ENCODE peak calls at places on chromosomes 4 and X, in four cellular contexts. One of them, this sample, is unnamed.
A peak's percentile ranks its signal among the peaks of the same experiment; 100 is the strongest.

GRCh38 chr4:137611998-137612700 is 79.9 kb upstream of the PCDH18 start:
- DNase-seq in GM13977: no peak
- DNase-seq in OCI-LY7: no peak
- DNase-seq in fibroblast of the aortic adventitia: peak; percentile 17
- DNase-seq in this sample: no peak

GRCh38 chr4:94843222-94843621 is 85.5 kb downstream of the BMPR1B start:
- DNase-seq in GM13977: no peak
- DNase-seq in OCI-LY7: peak; percentile 3
- DNase-seq in fibroblast of the aortic adventitia: no peak
- DNase-seq in this sample: no peak

GRCh38 chr4:47639531-47639930 is 154.5 kb downstream of the ATP10D start:
- DNase-seq in GM13977: no peak
- DNase-seq in OCI-LY7: no peak
- DNase-seq in fibroblast of the aortic adventitia: no peak
- DNase-seq in this sample: peak; percentile 65

GRCh38 chrX:47321386-47321785 is 49.0 kb upstream of the ZNF157 start:
- DNase-seq in GM13977: no peak
- DNase-seq in OCI-LY7: no peak
- DNase-seq in fibroblast of the aortic adventitia: peak; percentile 42
- DNase-seq in this sample: peak; percentile 43

GRCh38 chrX:41442824-41443560 is 4.2 kb upstream of the NYX start:
- DNase-seq in GM13977: no peak
- DNase-seq in OCI-LY7: peak; percentile 37
- DNase-seq in fibroblast of the aortic adventitia: no peak
- DNase-seq in this sample: no peak

GRCh38 chrX:124719060-124719459 is 372.7 kb downstream of the SH2D1A start:
- DNase-seq in GM13977: no peak
- DNase-seq in OCI-LY7: no peak
- DNase-seq in fibroblast of the aortic adventitia: no peak
- DNase-seq in this sample: no peak

GRCh38 chr4:156764846-156765245 is 206.8 kb downstream of the PDGFC start:
- DNase-seq in GM13977: no peak
- DNase-seq in OCI-LY7: no peak
- DNase-seq in fibroblast of the aortic adventitia: no peak
- DNase-seq in this sample: no peak

GRCh38 chrX:68989865-68990606 is 161.2 kb downstream of the EFNB1 start:
- DNase-seq in GM13977: no peak
- DNase-seq in OCI-LY7: no peak
- DNase-seq in fibroblast of the aortic adventitia: peak; percentile 88
- DNase-seq in this sample: peak; percentile 82

GRCh38 chr4:129233691-129234090 is 137.7 kb downstream of the C4orf33 start:
- DNase-seq in GM13977: no peak
- DNase-seq in OCI-LY7: no peak
- DNase-seq in fibroblast of the aortic adventitia: no peak
- DNase-seq in this sample: no peak

GRCh38 chr4:54658321-54659093 is 750 bp downstream of the KIT start:
- DNase-seq in GM13977: peak; percentile 43
- DNase-seq in OCI-LY7: no peak
- DNase-seq in fibroblast of the aortic adventitia: peak; percentile 7
- DNase-seq in this sample: peak; percentile 36

GRCh38 chr4:4308800-4309441 is 18.9 kb downstream of the ZBTB49 start:
- DNase-seq in GM13977: no peak
- DNase-seq in OCI-LY7: no peak
- DNase-seq in fibroblast of the aortic adventitia: no peak
- DNase-seq in this sample: peak; percentile 81

GRCh38 chr4:139188648-139189416 is 11.8 kb upstream of the ELF2 start:
- DNase-seq in GM13977: no peak
- DNase-seq in OCI-LY7: no peak
- DNase-seq in fibroblast of the aortic adventitia: no peak
- DNase-seq in this sample: no peak

GRCh38 chrX:25049347-25049746 is 33.6 kb upstream of the ARX start:
- DNase-seq in GM13977: no peak
- DNase-seq in OCI-LY7: no peak
- DNase-seq in fibroblast of the aortic adventitia: peak; percentile 9
- DNase-seq in this sample: no peak

GRCh38 chr4:96120206-96120605 is 280.3 kb downstream of the PDHA2 start:
- DNase-seq in GM13977: no peak
- DNase-seq in OCI-LY7: no peak
- DNase-seq in fibroblast of the aortic adventitia: no peak
- DNase-seq in this sample: no peak

GRCh38 chr4:121156822-121157769 is 7.0 kb downstream of the TNIP3 start:
- DNase-seq in GM13977: no peak
- DNase-seq in OCI-LY7: no peak
- DNase-seq in fibroblast of the aortic adventitia: peak; percentile 24
- DNase-seq in this sample: peak; percentile 15

GRCh38 chr4:24764305-24764704 is 31.1 kb upstream of the SOD3 start:
- DNase-seq in GM13977: no peak
- DNase-seq in OCI-LY7: no peak
- DNase-seq in fibroblast of the aortic adventitia: no peak
- DNase-seq in this sample: peak; percentile 36

GRCh38 chr4:138087181-138087714 is 154.9 kb downstream of the SLC7A11 start:
- DNase-seq in GM13977: no peak
- DNase-seq in OCI-LY7: no peak
- DNase-seq in fibroblast of the aortic adventitia: no peak
- DNase-seq in this sample: no peak

GRCh38 chr4:53854991-53855885 is 209.2 kb downstream of the CHIC2 start:
- DNase-seq in GM13977: no peak
- DNase-seq in OCI-LY7: peak; percentile 73
- DNase-seq in fibroblast of the aortic adventitia: peak; percentile 88
- DNase-seq in this sample: peak; percentile 60

GRCh38 chr4:79253930-79254329 is 71.9 kb downstream of the NAA11 start:
- DNase-seq in GM13977: no peak
- DNase-seq in OCI-LY7: no peak
- DNase-seq in fibroblast of the aortic adventitia: no peak
- DNase-seq in this sample: no peak

GRCh38 chrX:71178908-71179307 is 34.3 kb downstream of the NLGN3 start:
- DNase-seq in GM13977: peak; percentile 64
- DNase-seq in OCI-LY7: peak; percentile 64
- DNase-seq in fibroblast of the aortic adventitia: peak; percentile 83
- DNase-seq in this sample: peak; percentile 69

GRCh38 chr4:1870578-1871443 is at the start of gene NSD2:
- DNase-seq in GM13977: peak; percentile 99
- DNase-seq in OCI-LY7: peak; percentile 94
- DNase-seq in fibroblast of the aortic adventitia: peak; percentile 81
- DNase-seq in this sample: peak; percentile 87

GRCh38 chr4:7507381-7507780 is 72.7 kb upstream of the PSAPL1 start:
- DNase-seq in GM13977: no peak
- DNase-seq in OCI-LY7: no peak
- DNase-seq in fibroblast of the aortic adventitia: no peak
- DNase-seq in this sample: no peak

DNA sequence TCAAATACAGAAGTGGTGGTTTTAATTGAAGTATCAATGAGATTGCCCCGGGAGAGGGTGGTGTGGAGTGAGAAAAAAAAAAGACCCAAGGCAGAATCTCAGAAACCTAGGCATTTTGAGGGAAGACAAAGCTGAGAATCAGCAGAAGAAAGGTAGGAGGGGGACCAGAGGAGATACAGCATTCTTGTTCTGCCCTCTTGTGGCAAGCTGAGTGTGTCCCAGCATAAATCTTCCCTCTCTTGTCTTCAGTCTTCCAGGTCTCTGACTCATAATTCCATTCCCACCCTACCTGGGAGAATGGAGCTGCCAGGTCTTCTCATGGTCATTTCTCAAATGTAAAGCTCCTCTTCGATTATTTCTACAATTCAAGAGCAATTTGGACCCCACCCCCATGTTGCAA is 32.7 kb upstream of the MAGED1 start:
- DNase-seq in GM13977: peak; percentile 6
- DNase-seq in OCI-LY7: peak; percentile 33
- DNase-seq in fibroblast of the aortic adventitia: peak; percentile 36
- DNase-seq in this sample: peak; percentile 32
- TF ChIP-seq CTCF in GM13977: peak; percentile 58
- TF ChIP-seq CTCF in OCI-LY7: peak; percentile 71
- TF ChIP-seq CTCF in fibroblast of the aortic adventitia: peak; percentile 43
- TF ChIP-seq CTCF in this sample: peak; percentile 46

DNA sequence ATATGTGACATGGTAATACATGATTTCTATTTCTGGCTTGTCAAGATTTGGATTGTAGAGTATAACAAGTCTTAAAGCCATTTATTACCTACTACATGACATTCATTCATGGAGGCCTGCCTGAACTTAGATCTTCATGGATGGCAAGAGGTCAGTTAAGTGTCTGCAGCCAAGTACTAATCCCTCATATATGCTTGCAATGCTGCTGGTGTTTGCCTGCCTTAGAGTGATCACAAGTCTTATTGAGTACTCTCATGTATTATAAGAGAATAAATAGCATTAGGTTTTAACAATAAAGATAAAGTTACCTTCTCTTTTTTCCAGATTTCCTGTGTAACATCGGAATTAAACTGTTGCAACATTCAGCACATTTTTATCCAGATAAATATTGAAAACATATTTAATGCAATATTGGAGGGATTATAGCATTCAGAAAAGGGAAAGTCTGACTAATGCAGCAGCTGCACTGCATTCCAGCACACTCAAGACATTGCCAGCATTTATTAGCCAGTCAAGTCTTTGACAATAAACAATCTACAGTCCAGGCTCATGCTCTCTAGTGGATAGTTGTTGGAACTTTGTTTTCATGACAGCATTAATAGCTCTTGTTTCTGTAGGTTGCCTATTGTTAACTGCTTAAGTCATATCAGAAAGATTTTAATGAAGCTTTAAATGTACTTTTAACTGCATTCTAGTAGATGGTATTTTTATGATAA is 737.1 kb downstream of the FAT4 start:
- DNase-seq in GM13977: no peak
- DNase-seq in OCI-LY7: no peak
- DNase-seq in fibroblast of the aortic adventitia: peak; percentile 89
- DNase-seq in this sample: peak; percentile 84
- TF ChIP-seq CTCF in GM13977: no peak
- TF ChIP-seq CTCF in OCI-LY7: no peak
- TF ChIP-seq CTCF in fibroblast of the aortic adventitia: peak; percentile 47
- TF ChIP-seq CTCF in this sample: peak; percentile 33

DNA sequence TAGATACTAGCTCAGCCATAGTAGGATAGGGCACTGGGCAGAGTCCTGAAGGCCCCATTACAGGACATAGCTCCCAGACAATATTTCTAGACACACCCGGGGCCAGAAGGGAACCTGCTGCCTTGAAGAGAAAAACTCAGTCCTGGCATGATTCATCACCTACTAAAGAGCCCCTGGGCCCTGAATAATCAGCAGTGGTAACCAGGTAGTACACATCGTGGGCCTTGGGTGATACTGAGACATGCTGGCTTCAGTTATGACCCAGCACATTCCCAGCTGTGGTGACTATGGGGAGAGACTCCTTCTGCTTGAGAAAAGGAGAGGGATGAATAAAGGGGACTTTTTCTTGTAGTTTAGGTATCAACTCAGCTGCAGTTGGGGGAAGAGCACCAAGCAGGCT is 104.3 kb upstream of the STK26 start:
- DNase-seq in GM13977: no peak
- DNase-seq in OCI-LY7: no peak
- DNase-seq in fibroblast of the aortic adventitia: no peak
- DNase-seq in this sample: no peak
- TF ChIP-seq CTCF in GM13977: no peak
- TF ChIP-seq CTCF in OCI-LY7: no peak
- TF ChIP-seq CTCF in fibroblast of the aortic adventitia: no peak
- TF ChIP-seq CTCF in this sample: no peak

GRCh38 chrX:2652106-2652505 is 39.0 kb upstream of the CD99 start:
- DNase-seq in GM13977: no peak
- DNase-seq in OCI-LY7: peak; percentile 19
- DNase-seq in fibroblast of the aortic adventitia: no peak
- DNase-seq in this sample: no peak
- TF ChIP-seq CTCF in GM13977: peak; percentile 17
- TF ChIP-seq CTCF in OCI-LY7: peak; percentile 36
- TF ChIP-seq CTCF in fibroblast of the aortic adventitia: peak; percentile 28
- TF ChIP-seq CTCF in this sample: peak; percentile 23

GRCh38 chr4:122662701-122663100 is 41.8 kb upstream of the IL21 start:
- DNase-seq in GM13977: no peak
- DNase-seq in OCI-LY7: no peak
- DNase-seq in fibroblast of the aortic adventitia: no peak
- DNase-seq in this sample: no peak

GRCh38 chr4:122661661-122662160 is 40.8 kb upstream of the IL21 start:
- DNase-seq in GM13977: no peak
- DNase-seq in OCI-LY7: no peak
- DNase-seq in fibroblast of the aortic adventitia: peak; percentile 36
- DNase-seq in this sample: peak; percentile 20

GRCh38 chr4:122666527-122667245 is 45.8 kb upstream of the IL21 start:
- DNase-seq in GM13977: no peak
- DNase-seq in OCI-LY7: no peak
- DNase-seq in fibroblast of the aortic adventitia: peak; percentile 96
- DNase-seq in this sample: peak; percentile 97

GRCh38 chr4:122665148-122665547 is 44.3 kb upstream of the IL21 start:
- DNase-seq in GM13977: no peak
- DNase-seq in OCI-LY7: no peak
- DNase-seq in fibroblast of the aortic adventitia: peak; percentile 46
- DNase-seq in this sample: no peak

DNA sequence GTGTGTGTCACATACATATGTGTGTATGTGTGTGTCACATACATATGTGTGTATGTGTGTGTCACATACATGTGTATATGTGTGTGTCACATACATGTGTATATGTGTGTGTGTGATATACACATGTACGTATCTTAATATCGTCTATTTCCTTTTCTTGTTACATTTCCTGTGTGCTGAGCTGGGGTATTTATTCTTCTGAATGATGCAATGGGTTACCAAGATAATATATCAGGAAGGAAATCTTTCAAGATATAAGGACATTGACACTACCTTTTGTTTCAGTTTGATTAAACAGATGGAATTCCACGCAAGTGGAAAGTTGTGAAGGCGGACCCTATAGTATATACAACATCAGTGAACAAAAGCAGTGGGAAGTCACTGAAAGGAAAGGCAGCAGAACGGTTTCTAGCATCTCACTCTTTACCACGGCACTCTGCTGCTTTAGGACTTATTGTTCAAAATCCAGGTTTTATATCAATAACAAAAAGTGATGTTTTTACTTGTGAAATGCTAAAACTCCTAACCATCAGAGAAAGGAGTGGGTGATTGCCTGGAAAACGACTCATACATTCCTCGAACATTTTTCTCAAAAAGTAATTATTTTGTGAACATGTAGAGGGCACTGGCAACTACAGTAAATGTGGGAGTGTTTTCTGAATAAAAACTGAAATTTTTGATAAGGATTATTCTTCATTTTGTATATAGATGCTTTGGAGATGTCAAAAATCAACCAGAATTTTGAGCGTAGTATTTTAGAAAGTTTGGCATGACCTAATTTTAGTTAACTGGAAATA is 43.1 kb upstream of the IL21 start:
- DNase-seq in GM13977: no peak
- DNase-seq in OCI-LY7: no peak
- DNase-seq in fibroblast of the aortic adventitia: peak; percentile 49
- DNase-seq in this sample: peak; percentile 49
- TF ChIP-seq CTCF in GM13977: no peak
- TF ChIP-seq CTCF in OCI-LY7: no peak
- TF ChIP-seq CTCF in fibroblast of the aortic adventitia: no peak
- TF ChIP-seq CTCF in this sample: no peak

GRCh38 chr4:106818764-106819163 is 217.3 kb downstream of the DKK2 start:
- DNase-seq in GM13977: no peak
- DNase-seq in OCI-LY7: no peak
- DNase-seq in fibroblast of the aortic adventitia: peak; percentile 19
- DNase-seq in this sample: no peak
- TF ChIP-seq CTCF in GM13977: no peak
- TF ChIP-seq CTCF in OCI-LY7: peak; percentile 64
- TF ChIP-seq CTCF in fibroblast of the aortic adventitia: peak; percentile 38
- TF ChIP-seq CTCF in this sample: peak; percentile 22